ENCODE peak calls at places on chromosomes 12 and 14, in six cellular contexts. One of them, this sample, is unnamed.

GRCh38 chr12:69570000-69570516 is 15.2 kb upstream of the CCT2 start:
- DNase-seq in NCI-H2107: no peak
- DNase-seq in endothelial cell of umbilical vein: no peak
- DNase-seq in activated CD4-positive, alpha-beta T cell treated with anti-CD3 and anti-CD28 coated beads, Interleukin-2, amount 50 U/mL, for 24 hours: no peak
- DNase-seq in HFFc6: peak
- DNase-seq in effector CD8-positive, alpha-beta T cell: no peak
- DNase-seq in this sample: no peak

GRCh38 chr14:71588028-71588427 is 344.2 kb upstream of the RGS6 start:
- DNase-seq in activated CD4-positive, alpha-beta T cell treated with anti-CD3 and anti-CD28 coated beads, Interleukin-2, amount 50 U/mL, for 24 hours: no peak
- DNase-seq in effector CD8-positive, alpha-beta T cell: no peak
- DNase-seq in NCI-H2107: no peak
- DNase-seq in endothelial cell of umbilical vein: no peak
- DNase-seq in HFFc6: peak
- DNase-seq in this sample: no peak

GRCh38 chr14:62117010-62117717 is 354.9 kb downstream of the SNAPC1 start:
- DNase-seq in endothelial cell of umbilical vein: peak
- DNase-seq in effector CD8-positive, alpha-beta T cell: peak
- DNase-seq in HFFc6: peak
- DNase-seq in NCI-H2107: peak
- DNase-seq in activated CD4-positive, alpha-beta T cell treated with anti-CD3 and anti-CD28 coated beads, Interleukin-2, amount 50 U/mL, for 24 hours: peak
- DNase-seq in this sample: peak

GRCh38 chr12:125079943-125080645 is 14.9 kb downstream of the AACS start:
- DNase-seq in HFFc6: no peak
- DNase-seq in NCI-H2107: peak
- DNase-seq in effector CD8-positive, alpha-beta T cell: no peak
- DNase-seq in endothelial cell of umbilical vein: no peak
- DNase-seq in activated CD4-positive, alpha-beta T cell treated with anti-CD3 and anti-CD28 coated beads, Interleukin-2, amount 50 U/mL, for 24 hours: no peak
- DNase-seq in this sample: no peak

GRCh38 chr12:96170328-96170727 is 23.8 kb upstream of the ELK3 start:
- DNase-seq in activated CD4-positive, alpha-beta T cell treated with anti-CD3 and anti-CD28 coated beads, Interleukin-2, amount 50 U/mL, for 24 hours: no peak
- DNase-seq in effector CD8-positive, alpha-beta T cell: no peak
- DNase-seq in NCI-H2107: no peak
- DNase-seq in HFFc6: no peak
- DNase-seq in endothelial cell of umbilical vein: peak
- DNase-seq in this sample: no peak

GRCh38 chr14:33335366-33335765 is 396.7 kb downstream of the NPAS3 start:
- DNase-seq in effector CD8-positive, alpha-beta T cell: no peak
- DNase-seq in NCI-H2107: no peak
- DNase-seq in endothelial cell of umbilical vein: no peak
- DNase-seq in activated CD4-positive, alpha-beta T cell treated with anti-CD3 and anti-CD28 coated beads, Interleukin-2, amount 50 U/mL, for 24 hours: no peak
- DNase-seq in HFFc6: no peak
- DNase-seq in this sample: no peak

GRCh38 chr14:91232631-91233030 is 11.9 kb downstream of the GPR68 start:
- DNase-seq in HFFc6: no peak
- DNase-seq in NCI-H2107: no peak
- DNase-seq in activated CD4-positive, alpha-beta T cell treated with anti-CD3 and anti-CD28 coated beads, Interleukin-2, amount 50 U/mL, for 24 hours: no peak
- DNase-seq in effector CD8-positive, alpha-beta T cell: no peak
- DNase-seq in endothelial cell of umbilical vein: no peak
- DNase-seq in this sample: no peak

GRCh38 chr12:55996201-55996714 is 818 bp upstream of the SUOX start:
- DNase-seq in HFFc6: peak
- DNase-seq in NCI-H2107: peak
- DNase-seq in endothelial cell of umbilical vein: peak
- DNase-seq in activated CD4-positive, alpha-beta T cell treated with anti-CD3 and anti-CD28 coated beads, Interleukin-2, amount 50 U/mL, for 24 hours: peak
- DNase-seq in effector CD8-positive, alpha-beta T cell: peak
- DNase-seq in this sample: peak

GRCh38 chr14:61434315-61434714 is 112.9 kb downstream of the PRKCH start:
- DNase-seq in endothelial cell of umbilical vein: peak
- DNase-seq in activated CD4-positive, alpha-beta T cell treated with anti-CD3 and anti-CD28 coated beads, Interleukin-2, amount 50 U/mL, for 24 hours: no peak
- DNase-seq in NCI-H2107: no peak
- DNase-seq in HFFc6: no peak
- DNase-seq in effector CD8-positive, alpha-beta T cell: no peak
- DNase-seq in this sample: no peak

GRCh38 chr14:75800792-75801191 is 139.7 kb downstream of the TTLL5 start:
- DNase-seq in NCI-H2107: no peak
- DNase-seq in endothelial cell of umbilical vein: no peak
- DNase-seq in HFFc6: no peak
- DNase-seq in effector CD8-positive, alpha-beta T cell: no peak
- DNase-seq in activated CD4-positive, alpha-beta T cell treated with anti-CD3 and anti-CD28 coated beads, Interleukin-2, amount 50 U/mL, for 24 hours: no peak
- DNase-seq in this sample: no peak

GRCh38 chr12:54588110-54588831 is at the start of gene PPP1R1A:
- DNase-seq in activated CD4-positive, alpha-beta T cell treated with anti-CD3 and anti-CD28 coated beads, Interleukin-2, amount 50 U/mL, for 24 hours: no peak
- DNase-seq in HFFc6: no peak
- DNase-seq in endothelial cell of umbilical vein: no peak
- DNase-seq in effector CD8-positive, alpha-beta T cell: no peak
- DNase-seq in NCI-H2107: no peak
- DNase-seq in this sample: no peak

GRCh38 chr12:51358496-51358895 is 12.0 kb upstream of the CELA1 start:
- DNase-seq in endothelial cell of umbilical vein: no peak
- DNase-seq in NCI-H2107: no peak
- DNase-seq in effector CD8-positive, alpha-beta T cell: no peak
- DNase-seq in HFFc6: no peak
- DNase-seq in activated CD4-positive, alpha-beta T cell treated with anti-CD3 and anti-CD28 coated beads, Interleukin-2, amount 50 U/mL, for 24 hours: no peak
- DNase-seq in this sample: no peak

GRCh38 chr12:70692681-70693288 is 55.6 kb upstream of the PTPRB start:
- DNase-seq in effector CD8-positive, alpha-beta T cell: no peak
- DNase-seq in HFFc6: peak
- DNase-seq in endothelial cell of umbilical vein: peak
- DNase-seq in NCI-H2107: no peak
- DNase-seq in activated CD4-positive, alpha-beta T cell treated with anti-CD3 and anti-CD28 coated beads, Interleukin-2, amount 50 U/mL, for 24 hours: no peak
- DNase-seq in this sample: no peak

GRCh38 chr12:102960766-102961487 is 3.5 kb downstream of the ASCL1 start:
- DNase-seq in activated CD4-positive, alpha-beta T cell treated with anti-CD3 and anti-CD28 coated beads, Interleukin-2, amount 50 U/mL, for 24 hours: no peak
- DNase-seq in NCI-H2107: peak
- DNase-seq in endothelial cell of umbilical vein: no peak
- DNase-seq in effector CD8-positive, alpha-beta T cell: no peak
- DNase-seq in HFFc6: no peak
- DNase-seq in this sample: no peak

GRCh38 chr14:73655851-73656250 is 11.1 kb downstream of the DNAL1 start:
- DNase-seq in effector CD8-positive, alpha-beta T cell: no peak
- DNase-seq in NCI-H2107: no peak
- DNase-seq in HFFc6: no peak
- DNase-seq in endothelial cell of umbilical vein: no peak
- DNase-seq in activated CD4-positive, alpha-beta T cell treated with anti-CD3 and anti-CD28 coated beads, Interleukin-2, amount 50 U/mL, for 24 hours: no peak
- DNase-seq in this sample: no peak

GRCh38 chr12:52204095-52204930 is 12.5 kb upstream of the KRT80 start:
- DNase-seq in HFFc6: peak
- DNase-seq in endothelial cell of umbilical vein: no peak
- DNase-seq in effector CD8-positive, alpha-beta T cell: no peak
- DNase-seq in activated CD4-positive, alpha-beta T cell treated with anti-CD3 and anti-CD28 coated beads, Interleukin-2, amount 50 U/mL, for 24 hours: no peak
- DNase-seq in NCI-H2107: no peak
- DNase-seq in this sample: no peak

GRCh38 chr12:53267309-53268008 is 640 bp upstream of the ESPL1 start:
- DNase-seq in effector CD8-positive, alpha-beta T cell: no peak
- DNase-seq in endothelial cell of umbilical vein: no peak
- DNase-seq in activated CD4-positive, alpha-beta T cell treated with anti-CD3 and anti-CD28 coated beads, Interleukin-2, amount 50 U/mL, for 24 hours: no peak
- DNase-seq in HFFc6: no peak
- DNase-seq in NCI-H2107: no peak
- DNase-seq in this sample: peak

GRCh38 chr12:27333311-27334009 is 824 bp downstream of the BMAL2 start:
- DNase-seq in effector CD8-positive, alpha-beta T cell: no peak
- DNase-seq in activated CD4-positive, alpha-beta T cell treated with anti-CD3 and anti-CD28 coated beads, Interleukin-2, amount 50 U/mL, for 24 hours: peak
- DNase-seq in endothelial cell of umbilical vein: peak
- DNase-seq in HFFc6: no peak
- DNase-seq in NCI-H2107: peak
- DNase-seq in this sample: peak

GRCh38 chr14:68650403-68650994 is 142.4 kb downstream of the ZFP36L1 start:
- DNase-seq in NCI-H2107: no peak
- DNase-seq in endothelial cell of umbilical vein: no peak
- DNase-seq in activated CD4-positive, alpha-beta T cell treated with anti-CD3 and anti-CD28 coated beads, Interleukin-2, amount 50 U/mL, for 24 hours: no peak
- DNase-seq in effector CD8-positive, alpha-beta T cell: no peak
- DNase-seq in HFFc6: no peak
- DNase-seq in this sample: no peak

GRCh38 chr14:61381589-61381988 is 60.2 kb downstream of the PRKCH start:
- DNase-seq in NCI-H2107: peak
- DNase-seq in endothelial cell of umbilical vein: no peak
- DNase-seq in activated CD4-positive, alpha-beta T cell treated with anti-CD3 and anti-CD28 coated beads, Interleukin-2, amount 50 U/mL, for 24 hours: no peak
- DNase-seq in HFFc6: no peak
- DNase-seq in effector CD8-positive, alpha-beta T cell: no peak
- DNase-seq in this sample: no peak

GRCh38 chr12:3141339-3142321 is 64.5 kb downstream of the TSPAN9 start:
- DNase-seq in endothelial cell of umbilical vein: no peak
- DNase-seq in effector CD8-positive, alpha-beta T cell: no peak
- DNase-seq in activated CD4-positive, alpha-beta T cell treated with anti-CD3 and anti-CD28 coated beads, Interleukin-2, amount 50 U/mL, for 24 hours: no peak
- DNase-seq in NCI-H2107: no peak
- DNase-seq in HFFc6: no peak
- DNase-seq in this sample: no peak

GRCh38 chr12:14774944-14775651 is 28.2 kb downstream of the WBP11 start:
- DNase-seq in effector CD8-positive, alpha-beta T cell: peak
- DNase-seq in NCI-H2107: no peak
- DNase-seq in HFFc6: peak
- DNase-seq in endothelial cell of umbilical vein: peak
- DNase-seq in activated CD4-positive, alpha-beta T cell treated with anti-CD3 and anti-CD28 coated beads, Interleukin-2, amount 50 U/mL, for 24 hours: no peak
- DNase-seq in this sample: no peak

GRCh38 chr14:73424453-73424852 is 33.9 kb downstream of the NUMB start:
- DNase-seq in HFFc6: no peak
- DNase-seq in NCI-H2107: no peak
- DNase-seq in endothelial cell of umbilical vein: peak
- DNase-seq in effector CD8-positive, alpha-beta T cell: no peak
- DNase-seq in activated CD4-positive, alpha-beta T cell treated with anti-CD3 and anti-CD28 coated beads, Interleukin-2, amount 50 U/mL, for 24 hours: no peak
- DNase-seq in this sample: no peak

GRCh38 chr12:57475271-57476161 is 4.2 kb downstream of the ARHGAP9 start:
- DNase-seq in endothelial cell of umbilical vein: no peak
- DNase-seq in activated CD4-positive, alpha-beta T cell treated with anti-CD3 and anti-CD28 coated beads, Interleukin-2, amount 50 U/mL, for 24 hours: no peak
- DNase-seq in effector CD8-positive, alpha-beta T cell: no peak
- DNase-seq in HFFc6: no peak
- DNase-seq in NCI-H2107: no peak
- DNase-seq in this sample: no peak

This sample was measured in stimulated activated CD4-positive, alpha-beta T cell treated with anti-CD3 and anti-CD28 coated beads, Interleukin-15, amount 100 ng/mL, for 48 hours.